ENCODE peak calls at places on chromosomes 11 and 22, in four cellular contexts. V is left ventricle myocardium inferior, K is cardiac muscle cell, A is right lobe of liver. N is an unnamed sample. For H3K4me1, the result is how much of the 10 kb centered on the place peaks cover.

GRCh38 chr22:47918276-47918928 is 1156.0 kb downstream of the TBC1D22A start:
- DNase-seq in V (no peak), K (no peak), A (no peak), N (no peak)

GRCh38 chr11:130633466-130633865 is 185.0 kb downstream of the ADAMTS15 start:
- DNase-seq in V (no peak), K (no peak), A (no peak), N (no peak)

GRCh38 chr11:111934301-111934700 is 2.8 kb upstream of the DIXDC1 start:
- DNase-seq in V (no peak), K (no peak), A (no peak), N (no peak)

GRCh38 chr11:35614949-35615569 is 3.2 kb upstream of the FJX1 start:
- DNase-seq in V (no peak), K (no peak), A (no peak), N (no peak)

GRCh38 chr22:36783743-36784142 is 7.8 kb upstream of the IFT27 start:
- DNase-seq in V (no peak), K (no peak), A (no peak), N (no peak)

GRCh38 chr11:108851781-108852180 is 186.9 kb downstream of the DDX10 start:
- DNase-seq in V (no peak), K (no peak), A (no peak), N (no peak)

GRCh38 chr11:121777056-121777455 is 324.3 kb upstream of the SORL1-AS1 start:
- DNase-seq in V (no peak), K (no peak), A (no peak), N (no peak)

GRCh38 chr11:31643831-31644230 is 134.3 kb downstream of the ELP4 start:
- DNase-seq in V (no peak), K (peak), A (no peak), N (no peak)

GRCh38 chr22:35894464-35894878 is 134.2 kb downstream of the RBFOX2 start:
- DNase-seq in V (no peak), K (no peak), A (no peak), N (no peak)

GRCh38 chr22:50467341-50467740 is 7.5 kb downstream of the SBF1 start:
- DNase-seq in V (no peak), K (no peak), A (no peak), N (no peak)

GRCh38 chr11:99952816-99953215 is 734.3 kb upstream of the ARHGAP42 start:
- DNase-seq in V (no peak), K (peak), A (no peak), N (no peak)

GRCh38 chr11:45847908-45848316 is 637 bp downstream of the CRY2 start:
- DNase-seq in V (peak), K (peak), A (no peak), N (peak)

GRCh38 chr22:42719656-42720262 is 911 bp downstream of the A4GALT start:
- DNase-seq in V (no peak), K (no peak), A (no peak), N (no peak)
- H3K4me3 ChIP-seq in V (peak), K (peak), A (peak), N (peak)

GRCh38 chr11:64951529-64951928 is 15.8 kb upstream of the GPHA2 start:
- DNase-seq in V (no peak), K (no peak), A (no peak), N (no peak)
- H3K4me1 ChIP-seq in V (under half), K (under half), A (under half), N (under half)

GRCh38 chr22:46594947-46595298 is 25.3 kb upstream of the GRAMD4 start:
- DNase-seq in V (no peak), K (no peak), A (no peak), N (no peak)
- H3K27ac ChIP-seq in V (peak), K (no peak), A (no peak), N (no peak)

GRCh38 chr11:61580292-61580888 is 486 bp downstream of the SYT7 start:
- DNase-seq in V (no peak), K (no peak), A (no peak), N (no peak)

GRCh38 chr11:61581931-61582330 is 1.1 kb upstream of the SYT7 start:
- DNase-seq in V (no peak), K (no peak), A (no peak), N (no peak)

GRCh38 chr11:61578819-61579218 is 2.1 kb downstream of the SYT7 start:
- DNase-seq in V (no peak), K (no peak), A (no peak), N (no peak)

GRCh38 chr11:61579398-61580291 is 1.2 kb downstream of the SYT7 start:
- DNase-seq in V (no peak), K (no peak), A (no peak), N (no peak)

GRCh38 chr11:61581030-61581928 is at the start of gene SYT7:
- DNase-seq in V (peak), K (peak), A (peak), N (peak)
- H3K4me3 ChIP-seq in V (peak), K (peak), A (peak), N (peak)